ENCODE peak calls at places on chromosome 12, in six cellular contexts. One of them, this sample, is unnamed.

GRCh38 chr12:130465626-130466025 is 127.9 kb downstream of the PIWIL1 start:
- DNase-seq in sigmoid colon: no peak
- DNase-seq in chondrocyte: peak
- DNase-seq in Peyer's patch: no peak
- DNase-seq in DND-41: no peak
- DNase-seq in fibroblast of the aortic adventitia: no peak
- DNase-seq in this sample: no peak

GRCh38 chr12:111430418-111431353 is 25.0 kb downstream of the SH2B3 start:
- DNase-seq in sigmoid colon: no peak
- DNase-seq in chondrocyte: no peak
- DNase-seq in Peyer's patch: peak
- DNase-seq in DND-41: no peak
- DNase-seq in fibroblast of the aortic adventitia: no peak
- DNase-seq in this sample: no peak

GRCh38 chr12:111925171-111925570 is 83.1 kb downstream of the MAPKAPK5 start:
- DNase-seq in sigmoid colon: no peak
- DNase-seq in chondrocyte: no peak
- DNase-seq in Peyer's patch: no peak
- DNase-seq in DND-41: no peak
- DNase-seq in fibroblast of the aortic adventitia: no peak
- DNase-seq in this sample: no peak

GRCh38 chr12:22588817-22589216 is 36.2 kb upstream of the ETNK1 start:
- DNase-seq in sigmoid colon: no peak
- DNase-seq in chondrocyte: no peak
- DNase-seq in Peyer's patch: no peak
- DNase-seq in DND-41: no peak
- DNase-seq in fibroblast of the aortic adventitia: no peak
- DNase-seq in this sample: no peak

GRCh38 chr12:2160043-2160442 is 107.3 kb downstream of the CACNA1C start:
- DNase-seq in sigmoid colon: no peak
- DNase-seq in chondrocyte: no peak
- DNase-seq in Peyer's patch: no peak
- DNase-seq in DND-41: no peak
- DNase-seq in fibroblast of the aortic adventitia: peak
- DNase-seq in this sample: no peak

GRCh38 chr12:63440063-63440462 is 228.2 kb downstream of the DPY19L2 start:
- DNase-seq in sigmoid colon: no peak
- DNase-seq in chondrocyte: no peak
- DNase-seq in Peyer's patch: no peak
- DNase-seq in DND-41: no peak
- DNase-seq in fibroblast of the aortic adventitia: no peak
- DNase-seq in this sample: no peak

GRCh38 chr12:661720-662486 is 1.3 kb downstream of the NINJ2 start:
- DNase-seq in sigmoid colon: no peak
- DNase-seq in chondrocyte: no peak
- DNase-seq in Peyer's patch: no peak
- DNase-seq in DND-41: no peak
- DNase-seq in fibroblast of the aortic adventitia: no peak
- DNase-seq in this sample: no peak

GRCh38 chr12:85804663-85805062 is 31.5 kb downstream of the RASSF9 start:
- DNase-seq in sigmoid colon: no peak
- DNase-seq in chondrocyte: no peak
- DNase-seq in Peyer's patch: no peak
- DNase-seq in DND-41: no peak
- DNase-seq in fibroblast of the aortic adventitia: peak
- DNase-seq in this sample: no peak

GRCh38 chr12:40959041-40959440 is 229.1 kb upstream of the PDZRN4 start:
- DNase-seq in sigmoid colon: no peak
- DNase-seq in chondrocyte: no peak
- DNase-seq in Peyer's patch: no peak
- DNase-seq in DND-41: no peak
- DNase-seq in fibroblast of the aortic adventitia: no peak
- DNase-seq in this sample: no peak

GRCh38 chr12:96487214-96487613 is 2.2 kb upstream of the CFAP54 start:
- DNase-seq in sigmoid colon: no peak
- DNase-seq in chondrocyte: no peak
- DNase-seq in Peyer's patch: no peak
- DNase-seq in DND-41: no peak
- DNase-seq in fibroblast of the aortic adventitia: peak
- DNase-seq in this sample: no peak

GRCh38 chr12:131894313-131894860 is at the start of gene ULK1:
- DNase-seq in sigmoid colon: peak
- DNase-seq in chondrocyte: peak
- DNase-seq in Peyer's patch: peak
- DNase-seq in DND-41: peak
- DNase-seq in fibroblast of the aortic adventitia: peak
- DNase-seq in this sample: peak

GRCh38 chr12:102513739-102514138 is 33.4 kb upstream of the IGF1 start:
- DNase-seq in sigmoid colon: no peak
- DNase-seq in chondrocyte: no peak
- DNase-seq in Peyer's patch: no peak
- DNase-seq in DND-41: no peak
- DNase-seq in fibroblast of the aortic adventitia: no peak
- DNase-seq in this sample: no peak
- TF ChIP-seq CTCF in sigmoid colon: no peak
- TF ChIP-seq CTCF in chondrocyte: peak
- TF ChIP-seq CTCF in Peyer's patch: no peak
- TF ChIP-seq CTCF in DND-41: no peak
- TF ChIP-seq CTCF in fibroblast of the aortic adventitia: no peak
- TF ChIP-seq CTCF in this sample: no peak

GRCh38 chr12:99704036-99704435 is 56.5 kb downstream of the GARIN6 start:
- DNase-seq in sigmoid colon: no peak
- DNase-seq in chondrocyte: no peak
- DNase-seq in Peyer's patch: no peak
- DNase-seq in DND-41: no peak
- DNase-seq in fibroblast of the aortic adventitia: no peak
- DNase-seq in this sample: no peak

GRCh38 chr12:99707883-99708282 is 60.3 kb downstream of the GARIN6 start:
- DNase-seq in sigmoid colon: no peak
- DNase-seq in chondrocyte: no peak
- DNase-seq in Peyer's patch: no peak
- DNase-seq in DND-41: no peak
- DNase-seq in fibroblast of the aortic adventitia: no peak
- DNase-seq in this sample: no peak

GRCh38 chr12:99706736-99707473 is 59.4 kb downstream of the GARIN6 start:
- DNase-seq in sigmoid colon: no peak
- DNase-seq in chondrocyte: no peak
- DNase-seq in Peyer's patch: no peak
- DNase-seq in DND-41: no peak
- DNase-seq in fibroblast of the aortic adventitia: no peak
- DNase-seq in this sample: no peak

GRCh38 chr12:99709116-99709515 is 61.6 kb downstream of the GARIN6 start:
- DNase-seq in sigmoid colon: no peak
- DNase-seq in chondrocyte: no peak
- DNase-seq in Peyer's patch: no peak
- DNase-seq in DND-41: no peak
- DNase-seq in fibroblast of the aortic adventitia: no peak
- DNase-seq in this sample: no peak

DNA sequence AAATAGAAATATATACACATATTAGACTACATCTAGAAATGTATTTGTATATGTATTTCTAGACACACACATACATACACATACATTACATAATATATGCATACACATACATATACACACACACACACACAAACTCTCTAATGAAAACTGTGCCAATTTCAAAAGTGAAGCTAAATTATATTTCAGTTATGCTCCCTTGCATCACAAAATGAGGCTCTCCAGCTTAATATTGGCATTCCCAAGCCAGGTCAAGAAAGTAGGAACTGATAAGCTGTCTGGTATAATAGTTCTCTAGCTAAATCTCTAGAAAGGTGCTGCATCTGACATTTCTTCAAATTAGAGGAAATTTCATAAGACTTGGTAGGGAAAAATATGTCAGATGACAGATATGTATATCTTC is 56.9 kb downstream of the GARIN6 start:
- DNase-seq in sigmoid colon: no peak
- DNase-seq in chondrocyte: no peak
- DNase-seq in Peyer's patch: no peak
- DNase-seq in DND-41: no peak
- DNase-seq in fibroblast of the aortic adventitia: no peak
- DNase-seq in this sample: no peak
- TF ChIP-seq CTCF in sigmoid colon: no peak
- TF ChIP-seq CTCF in chondrocyte: no peak
- TF ChIP-seq CTCF in Peyer's patch: no peak
- TF ChIP-seq CTCF in DND-41: no peak
- TF ChIP-seq CTCF in fibroblast of the aortic adventitia: no peak
- TF ChIP-seq CTCF in this sample: no peak

GRCh38 chr12:23906329-23906728 is 43.1 kb downstream of the SOX5 start:
- DNase-seq in sigmoid colon: no peak
- DNase-seq in chondrocyte: peak
- DNase-seq in Peyer's patch: no peak
- DNase-seq in DND-41: no peak
- DNase-seq in fibroblast of the aortic adventitia: peak
- DNase-seq in this sample: no peak
- TF ChIP-seq CTCF in sigmoid colon: no peak
- TF ChIP-seq CTCF in chondrocyte: no peak
- TF ChIP-seq CTCF in Peyer's patch: no peak
- TF ChIP-seq CTCF in DND-41: no peak
- TF ChIP-seq CTCF in fibroblast of the aortic adventitia: no peak
- TF ChIP-seq CTCF in this sample: no peak

DNA sequence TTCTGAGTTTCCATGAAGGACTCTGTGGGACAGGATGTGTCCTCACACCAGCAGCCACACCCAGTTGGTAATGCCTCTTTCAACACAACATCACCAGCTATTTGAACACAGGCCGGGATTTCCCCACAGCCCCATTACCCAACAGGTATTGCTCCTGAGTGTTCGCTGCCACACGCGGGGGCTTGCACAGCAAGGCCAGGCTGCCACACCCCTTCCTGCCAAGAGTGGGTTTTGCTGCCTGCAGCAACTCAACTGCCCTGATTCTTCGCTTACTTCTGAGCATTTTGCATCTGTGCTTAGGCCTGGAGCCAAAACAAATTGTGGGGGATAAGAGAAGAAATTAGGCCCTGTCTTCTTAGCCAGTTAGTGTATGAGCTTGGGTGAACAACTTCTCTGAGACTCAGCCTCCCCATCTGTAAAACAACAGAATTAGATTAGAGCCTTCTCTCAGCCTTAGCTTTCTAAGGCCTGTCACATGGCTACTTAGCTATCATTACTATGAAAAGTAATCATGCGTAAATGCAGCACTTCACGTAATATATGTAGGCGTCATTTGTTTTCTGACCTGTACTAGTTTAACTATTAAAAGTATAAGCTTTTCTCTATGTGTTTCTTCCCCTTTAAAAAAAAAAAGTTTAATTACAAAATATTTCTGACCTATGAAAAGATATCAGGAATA is 20.0 kb downstream of the CKAP4 start:
- DNase-seq in sigmoid colon: no peak
- DNase-seq in chondrocyte: no peak
- DNase-seq in Peyer's patch: peak
- DNase-seq in DND-41: no peak
- DNase-seq in fibroblast of the aortic adventitia: peak
- DNase-seq in this sample: peak
- TF ChIP-seq CTCF in sigmoid colon: no peak
- TF ChIP-seq CTCF in chondrocyte: no peak
- TF ChIP-seq CTCF in Peyer's patch: no peak
- TF ChIP-seq CTCF in DND-41: no peak
- TF ChIP-seq CTCF in fibroblast of the aortic adventitia: no peak
- TF ChIP-seq CTCF in this sample: no peak

DNA sequence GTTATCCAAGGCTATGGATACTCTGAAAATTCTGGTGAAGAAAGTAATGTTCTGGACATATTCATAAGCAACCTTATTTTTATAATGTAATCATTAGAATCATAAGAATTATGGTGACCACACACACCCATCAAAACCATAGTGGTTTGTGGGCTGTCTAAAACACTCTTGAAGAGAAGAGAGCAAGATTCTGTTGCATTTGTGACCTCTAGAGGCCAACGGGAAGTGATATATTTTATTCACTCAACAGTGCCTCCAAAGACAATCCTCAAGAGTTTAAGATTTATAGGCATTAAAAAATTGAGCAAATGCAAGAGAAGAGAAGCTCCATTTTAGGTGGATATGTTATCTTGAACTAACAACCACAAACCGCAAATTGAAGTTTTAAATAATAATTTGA is 68.5 kb upstream of the LGR5 start:
- DNase-seq in sigmoid colon: no peak
- DNase-seq in chondrocyte: no peak
- DNase-seq in Peyer's patch: no peak
- DNase-seq in DND-41: no peak
- DNase-seq in fibroblast of the aortic adventitia: peak
- DNase-seq in this sample: no peak
- TF ChIP-seq CTCF in sigmoid colon: no peak
- TF ChIP-seq CTCF in chondrocyte: peak
- TF ChIP-seq CTCF in Peyer's patch: peak
- TF ChIP-seq CTCF in DND-41: no peak
- TF ChIP-seq CTCF in fibroblast of the aortic adventitia: peak
- TF ChIP-seq CTCF in this sample: no peak

DNA sequence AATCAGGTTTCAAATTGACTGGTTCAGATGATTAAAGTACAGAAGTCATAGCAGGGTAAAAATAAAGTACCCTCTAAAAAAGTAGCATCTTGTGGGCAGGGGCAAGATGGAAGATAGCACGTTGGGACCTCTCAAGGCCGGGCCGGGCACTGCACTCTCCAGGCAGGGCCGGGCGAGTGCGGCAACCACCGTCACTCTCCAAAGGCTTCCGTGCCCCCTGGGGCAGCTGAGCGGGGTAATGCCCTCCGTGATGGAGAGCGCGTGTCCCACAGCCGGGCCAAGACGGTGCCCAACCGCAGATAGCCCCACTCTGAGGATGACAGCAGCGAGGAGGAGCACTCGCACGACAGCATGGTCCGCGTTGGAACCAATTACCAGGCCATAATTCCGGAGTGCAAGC is 8.6 kb upstream of the PLXNC1 start:
- DNase-seq in sigmoid colon: no peak
- DNase-seq in chondrocyte: no peak
- DNase-seq in Peyer's patch: no peak
- DNase-seq in DND-41: no peak
- DNase-seq in fibroblast of the aortic adventitia: no peak
- DNase-seq in this sample: no peak
- TF ChIP-seq CTCF in sigmoid colon: no peak
- TF ChIP-seq CTCF in chondrocyte: no peak
- TF ChIP-seq CTCF in Peyer's patch: no peak
- TF ChIP-seq CTCF in DND-41: no peak
- TF ChIP-seq CTCF in fibroblast of the aortic adventitia: no peak
- TF ChIP-seq CTCF in this sample: no peak

GRCh38 chr12:6092784-6093722 is 31.4 kb downstream of the VWF start:
- DNase-seq in sigmoid colon: peak
- DNase-seq in chondrocyte: peak
- DNase-seq in Peyer's patch: peak
- DNase-seq in DND-41: no peak
- DNase-seq in fibroblast of the aortic adventitia: peak
- DNase-seq in this sample: peak
- TF ChIP-seq CTCF in sigmoid colon: no peak
- TF ChIP-seq CTCF in chondrocyte: peak
- TF ChIP-seq CTCF in Peyer's patch: no peak
- TF ChIP-seq CTCF in DND-41: no peak
- TF ChIP-seq CTCF in fibroblast of the aortic adventitia: no peak
- TF ChIP-seq CTCF in this sample: no peak

GRCh38 chr12:25825494-25825893 is 133.0 kb upstream of the RASSF8 start:
- DNase-seq in sigmoid colon: no peak
- DNase-seq in chondrocyte: no peak
- DNase-seq in Peyer's patch: no peak
- DNase-seq in DND-41: no peak
- DNase-seq in fibroblast of the aortic adventitia: peak
- DNase-seq in this sample: no peak
- TF ChIP-seq CTCF in sigmoid colon: no peak
- TF ChIP-seq CTCF in chondrocyte: peak
- TF ChIP-seq CTCF in Peyer's patch: no peak
- TF ChIP-seq CTCF in DND-41: no peak
- TF ChIP-seq CTCF in fibroblast of the aortic adventitia: peak
- TF ChIP-seq CTCF in this sample: no peak

This sample was measured in upper lobe of right lung.